ENCODE peak calls at places on chromosome 1, in seven cellular contexts. V is body of pancreas, F is AG04450, J is PC-3, I is colonic mucosa, S is heart left ventricle, Y is WERI-Rb-1. B is an unnamed sample.
A peak's percentile ranks its signal among the peaks of the same experiment; 100 is the strongest.

GRCh38 chr1:168053681-168054080 is 83.0 kb downstream of the GPR161 start:
- DNase-seq in Y (no peak), S (no peak), F (no peak), I (no peak), J (no peak), V (no peak), B (no peak)

GRCh38 chr1:151515265-151515664 is 4.1 kb downstream of the CGN start:
- DNase-seq in I (no peak), S (no peak), J (no peak), F (no peak), V (no peak), Y (no peak), B (no peak)

GRCh38 chr1:173039621-173040020 is 11.1 kb downstream of the TNFSF18 start:
- DNase-seq in F (no peak), J (no peak), Y (no peak), S (no peak), I (no peak), V (no peak), B (no peak)

GRCh38 chr1:39836595-39837110 is 46.7 kb downstream of the TRIT1 start:
- DNase-seq in J (no peak), S (no peak), V (no peak), I (no peak), Y (no peak), F (no peak), B (no peak)

GRCh38 chr1:85553936-85554335 is 26.6 kb upstream of the CCN1 start:
- DNase-seq in F (no peak), J (no peak), V (no peak), I (no peak), Y (no peak), S (no peak), B (no peak)

GRCh38 chr1:33188572-33189275 is 6.9 kb upstream of the TRIM62 start:
- DNase-seq in S (no peak), Y (peak; percentile 64), J (no peak), V (no peak), F (no peak), I (no peak), B (no peak)

GRCh38 chr1:72286401-72286800 is 4.1 kb upstream of the NEGR1 start:
- DNase-seq in I (no peak), F (no peak), S (no peak), V (no peak), Y (no peak), J (no peak), B (no peak)

GRCh38 chr1:119003413-119004128 is 15.4 kb upstream of the TBX15 start:
- DNase-seq in J (no peak), F (no peak), Y (no peak), S (no peak), I (no peak), V (no peak), B (no peak)

GRCh38 chr1:79575424-79575823 is 568.9 kb upstream of the ADGRL4 start:
- DNase-seq in V (no peak), J (peak; percentile 46), F (no peak), S (no peak), Y (no peak), I (no peak), B (no peak)

GRCh38 chr1:46173361-46173856 is 1.5 kb upstream of the TSPAN1 start:
- DNase-seq in S (no peak), F (no peak), Y (peak; percentile 50), J (no peak), I (no peak), V (no peak), B (no peak)

GRCh38 chr1:34983700-34984355 is 1.3 kb downstream of the TMEM35B start:
- DNase-seq in V (peak; percentile 27), F (no peak), S (no peak), J (peak; percentile 12), Y (peak; percentile 65), I (no peak), B (no peak)

GRCh38 chr1:66294692-66295384 is 239.1 kb upstream of the SGIP1 start:
- DNase-seq in V (no peak), Y (no peak), J (peak; percentile 85), S (no peak), F (no peak), I (no peak), B (no peak)

GRCh38 chr1:204218552-204218951 is 4.8 kb upstream of the GOLT1A start:
- DNase-seq in V (no peak), I (no peak), S (no peak), J (no peak), F (no peak), Y (no peak), B (no peak)

GRCh38 chr1:31709060-31709459 is 5.2 kb upstream of the COL16A1 start:
- DNase-seq in Y (no peak), F (no peak), J (no peak), S (no peak), V (no peak), I (no peak), B (no peak)

GRCh38 chr1:217721692-217722091 is 90.5 kb downstream of the SPATA17 start:
- DNase-seq in Y (no peak), I (no peak), S (no peak), F (no peak), V (no peak), J (peak; percentile 50), B (no peak)

GRCh38 chr1:217717959-217718358 is 86.8 kb downstream of the SPATA17 start:
- DNase-seq in F (no peak), V (no peak), J (no peak), Y (no peak), S (no peak), I (no peak), B (no peak)

GRCh38 chr1:217713223-217713622 is 82.1 kb downstream of the SPATA17 start:
- DNase-seq in Y (no peak), F (no peak), S (no peak), J (peak; percentile 64), I (no peak), V (no peak), B (no peak)

GRCh38 chr1:217718873-217719272 is 87.7 kb downstream of the SPATA17 start:
- DNase-seq in J (peak; percentile 74), Y (no peak), S (no peak), I (no peak), V (no peak), F (no peak), B (no peak)
- TF ChIP-seq CTCF in J (peak; percentile 56), Y (peak; percentile 28), S (no peak), I (no peak), V (no peak), F (peak; percentile 18), B (no peak)

GRCh38 chr1:209567788-209568187 is 15.7 kb upstream of the CAMK1G start:
- DNase-seq in F (no peak), I (no peak), Y (no peak), S (no peak), J (peak; percentile 75), V (no peak), B (no peak)

GRCh38 chr1:209565759-209566678 is 17.5 kb upstream of the CAMK1G start:
- DNase-seq in S (peak; percentile 68), Y (peak; percentile 81), I (peak; percentile 83), F (peak; percentile 45), J (peak; percentile 97), V (peak; percentile 84), B (peak; percentile 32)

GRCh38 chr1:209564904-209565303 is 18.6 kb upstream of the CAMK1G start:
- DNase-seq in Y (no peak), F (no peak), V (no peak), J (no peak), S (no peak), I (no peak), B (no peak)

GRCh38 chr1:209570757-209571156 is 12.8 kb upstream of the CAMK1G start:
- DNase-seq in F (no peak), I (no peak), J (no peak), V (no peak), S (no peak), Y (no peak), B (no peak)

DNA sequence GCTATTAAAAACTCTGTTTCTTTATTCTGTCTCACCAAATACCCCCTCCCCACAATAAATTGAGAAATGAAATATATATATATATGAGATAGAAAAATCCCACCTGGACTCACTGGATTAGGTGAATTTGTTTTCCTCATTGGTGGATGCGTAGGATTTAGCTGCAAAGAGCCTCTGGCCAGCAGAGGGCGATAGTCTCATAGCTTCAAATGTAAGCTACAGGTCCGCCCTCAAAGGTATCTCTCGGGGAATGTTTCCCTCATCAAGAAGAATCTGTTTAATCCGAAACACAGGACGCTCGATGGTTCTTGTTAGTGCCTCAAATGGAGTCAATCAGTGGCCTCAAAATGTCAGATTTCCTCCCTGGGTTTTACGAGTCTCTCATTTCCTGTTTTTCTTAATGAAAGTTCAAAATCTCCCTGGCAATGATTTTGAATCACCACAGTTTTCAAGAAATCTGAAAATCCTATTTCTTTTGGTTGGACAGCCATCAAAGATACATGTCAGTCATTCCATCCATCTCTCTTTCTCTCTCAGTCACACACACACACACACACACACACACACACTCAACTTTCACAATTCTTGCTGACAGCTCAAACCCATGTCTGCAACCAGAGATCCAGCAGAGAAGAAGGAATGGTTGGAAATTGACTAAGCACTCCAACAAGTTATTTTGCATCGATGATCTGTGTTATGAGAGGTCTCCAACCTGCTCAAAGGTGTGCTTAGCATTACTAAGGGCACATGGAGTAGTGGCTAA is 13.9 kb upstream of the CAMK1G start:
- DNase-seq in S (peak; percentile 75), J (peak; percentile 97), F (no peak), V (peak; percentile 84), I (peak; percentile 85), Y (peak; percentile 79), B (no peak)
- H3K4me3 ChIP-seq in S (no peak overlapping the region), J (peak overlapping the region; percentile 42), F (peak overlapping the region; percentile 25), V (no peak overlapping the region), I (no peak overlapping the region), Y (no peak overlapping the region), B (peak overlapping the region; percentile 50)

GRCh38 chr1:61337037-61337436 is 254.7 kb downstream of the NFIA start:
- DNase-seq in V (no peak), Y (no peak), S (no peak), J (peak; percentile 24), I (no peak), F (no peak), B (no peak)
- H3K27ac ChIP-seq in V (peak overlapping the region; percentile 79), Y (no peak overlapping the region), S (peak overlapping the region; percentile 86), J (peak overlapping the region; percentile 67), I (peak overlapping the region; percentile 29), F (no peak overlapping the region), B (peak overlapping the region; percentile 89)

GRCh38 chr1:25967308-25967707 is 30.6 kb downstream of the PAFAH2 start:
- DNase-seq in Y (no peak), S (no peak), F (no peak), V (no peak), J (no peak), I (no peak), B (no peak)

GRCh38 chr1:25977816-25978215 is 20.0 kb downstream of the PAFAH2 start:
- DNase-seq in S (no peak), F (no peak), Y (no peak), J (no peak), I (no peak), V (no peak), B (no peak)

GRCh38 chr1:25973610-25974355 is 24.1 kb downstream of the PAFAH2 start:
- DNase-seq in Y (no peak), J (no peak), F (no peak), S (no peak), V (no peak), I (no peak), B (no peak)

GRCh38 chr1:25971044-25971881 is 26.6 kb downstream of the PAFAH2 start:
- DNase-seq in J (no peak), I (no peak), S (no peak), F (no peak), V (no peak), Y (no peak), B (no peak)

DNA sequence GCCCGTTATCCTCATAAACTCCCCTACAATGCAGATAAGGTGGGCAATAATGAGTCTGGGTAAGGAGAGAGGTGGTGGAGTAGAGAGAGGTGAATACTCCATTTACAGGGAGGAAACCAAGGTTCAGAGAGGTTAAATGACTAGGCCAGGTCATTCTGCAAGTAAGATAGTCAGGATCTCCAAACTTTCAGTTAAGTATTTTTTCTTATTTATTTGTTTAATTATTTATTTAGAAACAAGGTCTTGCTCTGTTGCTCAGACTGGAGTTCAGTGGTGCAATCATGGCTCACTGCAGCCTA is 26.0 kb downstream of the PAFAH2 start:
- DNase-seq in V (no peak), I (no peak), J (no peak), S (no peak), Y (no peak), F (no peak), B (no peak)
- TF ChIP-seq CTCF in V (no peak), I (no peak), J (no peak), S (no peak), Y (no peak), F (no peak), B (no peak)

B was measured in thoracic aorta.